ENCODE peak calls at places on chromosome 2, in ten cellular contexts. P is mesendoderm; F is Right ventricle myocardium superior; L is NCI-H1694 treated with DMSO at 0.1 percent for 48 hours; Y is activated CD4-positive, alpha-beta T cell treated with anti-CD3 and anti-CD28 coated beads, Interleukin-2, amount 50 U/mL, for 1 hour; M is RCC 7860; R is mesenteric fat pad; G is activated naive CD4-positive, alpha-beta T cell treated with anti-CD3 and anti-CD28 coated beads for 36 hours; X is stimulated activated CD4-positive, alpha-beta T cell treated with anti-CD3 and anti-CD28 coated beads, Interleukin-1b, Interleukin-23, amount 100 ng/mL, for 1 hour; S is activated T-cell treated with anti-CD3 and anti-CD28 coated beads for 48 hours. C is an unnamed sample.

GRCh38 chr2:215851091-215851490 is 162.3 kb downstream of the MREG start:
- DNase-seq in P (no peak), F (no peak), L (no peak), Y (no peak), M (no peak), R (no peak), G (no peak), X (no peak), S (no peak), C (no peak)

GRCh38 chr2:3605013-3605961 is 10.4 kb downstream of the COLEC11 start:
- DNase-seq in P (no peak), F (no peak), L (peak), Y (peak), M (no peak), R (peak), G (peak), X (no peak), S (no peak), C (no peak)

GRCh38 chr2:111119847-111120252 is 864 bp upstream of the BCL2L11 start:
- DNase-seq in P (no peak), F (no peak), L (no peak), Y (no peak), M (no peak), R (no peak), G (no peak), X (no peak), S (no peak), C (peak)

GRCh38 chr2:50556934-50557575 is 474.9 kb downstream of the NRXN1 start:
- DNase-seq in P (peak), F (no peak), L (no peak), Y (no peak), M (no peak), R (no peak), G (no peak), X (no peak), S (no peak), C (no peak)

GRCh38 chr2:233311241-233311926 is 3.8 kb downstream of the SAG start:
- DNase-seq in P (no peak), F (no peak), L (no peak), Y (no peak), M (no peak), R (no peak), G (no peak), X (no peak), S (no peak), C (no peak)

GRCh38 chr2:191869178-191869577 is 22.3 kb upstream of the CAVIN2 start:
- DNase-seq in P (peak), F (no peak), L (no peak), Y (no peak), M (no peak), R (no peak), G (peak), X (no peak), S (no peak), C (peak)

GRCh38 chr2:216679658-216680024 is 15.7 kb downstream of the IGFBP5 start:
- DNase-seq in P (no peak), F (peak), L (no peak), Y (no peak), M (no peak), R (no peak), G (no peak), X (no peak), S (no peak), C (no peak)

GRCh38 chr2:893311-893710 is 57.3 kb upstream of the SNTG2 start:
- DNase-seq in P (peak), F (no peak), L (no peak), Y (no peak), M (no peak), R (peak), G (no peak), X (no peak), S (no peak), C (peak)

GRCh38 chr2:42071762-42072161 is 23.9 kb downstream of the PKDCC start:
- DNase-seq in P (no peak), F (no peak), L (no peak), Y (no peak), M (no peak), R (peak), G (no peak), X (no peak), S (no peak), C (no peak)

GRCh38 chr2:235609746-235610145 is 115.9 kb downstream of the AGAP1 start:
- DNase-seq in P (no peak), F (no peak), L (no peak), Y (no peak), M (no peak), R (no peak), G (no peak), X (no peak), S (no peak), C (no peak)

GRCh38 chr2:240325654-240326031 is 109.8 kb upstream of the GPC1 start:
- DNase-seq in P (no peak), F (peak), L (no peak), Y (no peak), M (no peak), R (no peak), G (no peak), X (no peak), S (no peak), C (no peak)

GRCh38 chr2:224982910-224983688 is 59.2 kb downstream of the DOCK10 start:
- DNase-seq in P (no peak), F (peak), L (no peak), Y (peak), M (no peak), R (no peak), G (peak), X (no peak), S (no peak), C (peak)

GRCh38 chr2:240098349-240098748 is 37.8 kb downstream of the COPS9 start:
- DNase-seq in P (no peak), F (no peak), L (no peak), Y (no peak), M (no peak), R (no peak), G (no peak), X (no peak), S (no peak), C (no peak)

GRCh38 chr2:200263279-200263678 is 43.2 kb upstream of the SPATS2L start:
- DNase-seq in P (no peak), F (no peak), L (no peak), Y (no peak), M (no peak), R (no peak), G (no peak), X (no peak), S (no peak), C (no peak)

GRCh38 chr2:121791801-121792221 is 36.4 kb downstream of the TSN start:
- DNase-seq in P (no peak), F (no peak), L (no peak), Y (no peak), M (no peak), R (no peak), G (no peak), X (no peak), S (no peak), C (no peak)

GRCh38 chr2:10157293-10157692 is 34.8 kb downstream of the RRM2 start:
- DNase-seq in P (no peak), F (no peak), L (no peak), Y (no peak), M (no peak), R (no peak), G (no peak), X (no peak), S (no peak), C (no peak)

GRCh38 chr2:234158812-234159211 is 108.3 kb downstream of the SPP2 start:
- DNase-seq in P (no peak), F (no peak), L (no peak), Y (no peak), M (peak), R (no peak), G (no peak), X (no peak), S (no peak), C (no peak)

GRCh38 chr2:6694555-6694954 is 171.2 kb downstream of the CMPK2 start:
- DNase-seq in P (no peak), F (peak), L (no peak), Y (no peak), M (no peak), R (no peak), G (no peak), X (no peak), S (no peak), C (no peak)

GRCh38 chr2:230927711-230928341 is 2.8 kb upstream of the GPR55 start:
- DNase-seq in P (no peak), F (no peak), L (no peak), Y (no peak), M (no peak), R (peak), G (no peak), X (no peak), S (no peak), C (peak)

GRCh38 chr2:237558918-237559645 is 7.3 kb upstream of the PRLH start:
- DNase-seq in P (no peak), F (peak), L (peak), Y (no peak), M (peak), R (no peak), G (no peak), X (no peak), S (no peak), C (peak)

GRCh38 chr2:126900646-126901319 is 2.1 kb downstream of the TEX51 start:
- DNase-seq in P (no peak), F (no peak), L (no peak), Y (no peak), M (no peak), R (peak), G (no peak), X (no peak), S (no peak), C (no peak)

GRCh38 chr2:31475692-31476091 is 61.1 kb upstream of the XDH start:
- DNase-seq in P (no peak), F (no peak), L (no peak), Y (no peak), M (no peak), R (no peak), G (no peak), X (no peak), S (no peak), C (no peak)

GRCh38 chr2:233513953-233514655 is 52.5 kb downstream of the USP40 start:
- DNase-seq in P (no peak), F (no peak), L (no peak), Y (no peak), M (no peak), R (no peak), G (no peak), X (no peak), S (no peak), C (peak)

GRCh38 chr2:126662623-126663022 is 6.7 kb downstream of the GYPC start:
- DNase-seq in P (no peak), F (no peak), L (no peak), Y (no peak), M (no peak), R (no peak), G (peak), X (no peak), S (no peak), C (no peak)

GRCh38 chr2:179344970-179345369 is 80.3 kb upstream of the SESTD1 start:
- DNase-seq in P (no peak), F (no peak), L (no peak), Y (no peak), M (no peak), R (no peak), G (no peak), X (no peak), S (no peak), C (no peak)

GRCh38 chr2:169768262-169768995 is 30.2 kb upstream of the SSB start:
- DNase-seq in P (no peak), F (peak), L (no peak), Y (peak), M (no peak), R (no peak), G (peak), X (no peak), S (no peak), C (peak)

GRCh38 chr2:201432551-201433388 is 18.5 kb downstream of the TRAK2 start:
- DNase-seq in P (peak), F (no peak), L (no peak), Y (no peak), M (no peak), R (no peak), G (no peak), X (no peak), S (no peak), C (no peak)

C was measured in transverse colon.